ENCODE peak calls at places on chromosomes 7 and 10, in ten cellular contexts. G is PC-3; S is mucosa of descending colon; E is heart right ventricle; P is HL-60; A is AG04450; I is CD4-positive, alpha-beta T cell; Z is upper lobe of right lung; K is kidney; F is progenitor cell of endocrine pancreas. N is an unnamed sample.

GRCh38 chr10:59857049-59857448 is 49.3 kb downstream of the CCDC6 start:
- DNase-seq in G (no peak), S (no peak), E (no peak), P (no peak), A (no peak), I (no peak), Z (no peak), K (no peak), F (no peak), N (no peak)

GRCh38 chr10:32976338-32976737 is 18.3 kb upstream of the ITGB1 start:
- DNase-seq in G (no peak), S (no peak), E (no peak), P (no peak), A (no peak), I (no peak), Z (no peak), K (no peak), F (no peak), N (no peak)

GRCh38 chr7:121741896-121742295 is 131.1 kb upstream of the PTPRZ1 start:
- DNase-seq in G (no peak), S (no peak), E (no peak), P (no peak), A (no peak), I (no peak), Z (no peak), K (no peak), F (no peak), N (peak)

GRCh38 chr7:43735403-43735801 is 6.1 kb upstream of the COA1 start:
- DNase-seq in G (no peak), S (no peak), E (no peak), P (no peak), A (no peak), I (no peak), Z (no peak), K (no peak), F (no peak), N (no peak)

GRCh38 chr7:34073676-34074075 is 168.3 kb downstream of the BMPER start:
- DNase-seq in G (no peak), S (no peak), E (no peak), P (no peak), A (no peak), I (no peak), Z (no peak), K (peak), F (no peak), N (no peak)

GRCh38 chr10:102814873-102815661 is 22.1 kb downstream of the CYP17A1 start:
- DNase-seq in G (no peak), S (peak), E (peak), P (peak), A (no peak), I (no peak), Z (peak), K (peak), F (no peak), N (peak)

GRCh38 chr7:5429253-5429856 is 5.7 kb upstream of the TNRC18 start:
- DNase-seq in G (peak), S (peak), E (peak), P (peak), A (no peak), I (no peak), Z (peak), K (peak), F (peak), N (no peak)

GRCh38 chr10:121442536-121442935 is 155.7 kb downstream of the FGFR2 start:
- DNase-seq in G (no peak), S (no peak), E (no peak), P (no peak), A (no peak), I (no peak), Z (no peak), K (no peak), F (no peak), N (no peak)

GRCh38 chr10:86375204-86375603 is 8.6 kb upstream of the GRID1 start:
- DNase-seq in G (no peak), S (no peak), E (no peak), P (no peak), A (no peak), I (no peak), Z (peak), K (no peak), F (no peak), N (no peak)

GRCh38 chr10:12603766-12604470 is 254.6 kb downstream of the CAMK1D start:
- DNase-seq in G (no peak), S (peak), E (no peak), P (no peak), A (no peak), I (no peak), Z (no peak), K (no peak), F (no peak), N (no peak)

GRCh38 chr7:30771859-30772429 is 727 bp downstream of the MINDY4 start:
- DNase-seq in G (no peak), S (no peak), E (no peak), P (peak), A (no peak), I (no peak), Z (no peak), K (no peak), F (no peak), N (peak)

GRCh38 chr10:52757777-52758176 is 14.8 kb downstream of the MBL2 start:
- DNase-seq in G (no peak), S (no peak), E (no peak), P (no peak), A (no peak), I (no peak), Z (no peak), K (no peak), F (no peak), N (no peak)

DNA sequence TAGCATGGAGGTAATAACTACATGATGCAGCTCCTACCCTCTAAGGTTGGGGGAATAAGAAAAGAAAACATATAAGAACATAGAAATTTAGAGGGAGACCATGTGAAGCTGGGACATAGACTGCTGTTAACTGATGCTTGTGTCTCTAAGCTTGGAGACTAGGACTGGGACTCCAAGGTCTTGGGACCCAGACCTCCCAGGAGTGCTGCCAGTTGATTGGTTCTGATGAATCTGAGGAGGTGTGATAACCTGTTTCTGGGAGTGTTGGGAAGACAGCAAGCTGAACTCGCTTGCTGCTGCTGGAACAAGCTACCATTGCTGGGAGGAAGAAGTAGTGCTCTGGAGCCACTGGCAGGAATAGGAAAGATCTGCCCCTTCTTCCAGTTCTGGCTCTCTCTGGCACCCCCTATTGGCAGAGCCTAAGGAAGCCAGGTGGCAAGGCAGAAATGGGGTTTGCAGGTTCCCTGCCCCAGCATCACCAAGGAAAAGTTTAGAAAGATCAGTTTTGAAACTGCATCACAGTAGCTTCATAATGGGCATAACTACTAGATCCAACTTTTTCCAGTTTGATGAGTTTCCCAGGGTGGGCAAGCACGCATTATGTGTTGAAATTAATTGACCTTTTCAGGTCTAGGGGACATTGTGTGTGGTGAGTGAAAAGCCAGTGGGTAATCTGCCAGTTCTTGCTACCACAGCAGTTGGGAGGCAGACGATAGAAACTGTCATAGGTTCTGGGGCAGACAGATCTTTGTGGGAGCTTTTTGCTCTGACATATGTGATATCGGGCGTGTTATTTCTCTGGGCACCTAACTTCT is 140.7 kb downstream of the SND1 start:
- DNase-seq in G (peak), S (peak), E (no peak), P (peak), A (no peak), I (no peak), Z (no peak), K (no peak), F (peak), N (peak)
- TF ChIP-seq CTCF in G (peak), S (peak), E (peak), P (peak), A (peak), I (no peak), Z (peak), K (peak), F (peak), N (peak)

DNA sequence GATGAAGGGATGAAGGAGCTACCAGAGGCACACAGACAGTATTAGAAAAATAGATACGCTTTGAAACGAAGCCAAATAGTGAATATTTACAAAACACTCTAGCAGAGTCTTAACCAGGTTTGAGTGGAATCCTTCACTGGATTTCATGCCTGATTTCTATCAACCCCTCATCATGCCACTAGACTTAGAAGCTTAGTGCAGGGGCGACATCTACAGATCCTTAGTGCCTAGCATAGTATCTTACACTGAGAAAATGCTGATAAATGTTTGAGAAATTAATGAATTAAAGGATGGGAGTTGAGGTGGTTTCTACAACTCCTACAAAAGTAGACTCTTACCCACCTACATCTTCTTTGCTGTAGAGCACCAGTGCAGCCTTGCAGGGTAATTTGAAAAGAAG is 54.7 kb upstream of the CCNJ start:
- DNase-seq in G (peak), S (no peak), E (no peak), P (no peak), A (no peak), I (no peak), Z (no peak), K (no peak), F (no peak), N (no peak)
- TF ChIP-seq CTCF in G (peak), S (no peak), E (no peak), P (no peak), A (no peak), I (no peak), Z (no peak), K (no peak), F (no peak), N (no peak)

GRCh38 chr10:9075420-9075819 is 1020.9 kb downstream of the GATA3 start:
- DNase-seq in G (peak), S (no peak), E (no peak), P (no peak), A (no peak), I (no peak), Z (no peak), K (no peak), F (no peak), N (no peak)
- TF ChIP-seq CTCF in G (no peak), S (no peak), E (no peak), P (no peak), A (no peak), I (no peak), Z (no peak), K (no peak), F (no peak), N (peak)

GRCh38 chr7:69067397-69067796 is 530.9 kb upstream of the AUTS2 start:
- DNase-seq in G (no peak), S (no peak), E (no peak), P (no peak), A (no peak), I (no peak), Z (peak), K (no peak), F (no peak), N (no peak)
- TF ChIP-seq CTCF in G (no peak), S (no peak), E (no peak), P (no peak), A (no peak), I (no peak), Z (peak), K (peak), F (peak), N (no peak)

GRCh38 chr10:20694296-20694695 is 202.8 kb downstream of the NEBL start:
- DNase-seq in G (no peak), S (no peak), E (no peak), P (no peak), A (no peak), I (no peak), Z (no peak), K (no peak), F (no peak), N (no peak)

DNA sequence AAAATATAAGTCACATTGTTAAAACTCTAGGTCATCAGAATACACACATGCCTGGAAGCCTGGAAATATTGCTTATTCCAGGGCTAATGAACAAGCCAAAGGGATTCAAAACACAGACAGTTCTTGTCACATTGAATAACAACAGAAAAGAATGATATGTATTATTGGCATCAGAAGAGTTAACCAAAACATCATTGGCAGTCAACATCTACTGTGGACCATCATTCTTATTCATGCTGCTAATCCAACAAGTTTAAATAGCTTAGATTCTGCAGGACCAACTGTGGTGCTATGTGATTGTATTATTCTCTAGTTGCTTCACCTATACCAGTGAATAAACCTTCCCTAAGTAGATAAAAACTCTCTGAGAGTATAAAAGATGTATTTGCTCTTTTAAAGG is 198.3 kb downstream of the NEBL start:
- DNase-seq in G (no peak), S (no peak), E (no peak), P (no peak), A (no peak), I (no peak), Z (no peak), K (no peak), F (no peak), N (no peak)
- TF ChIP-seq CTCF in G (no peak), S (no peak), E (no peak), P (no peak), A (no peak), I (no peak), Z (no peak), K (no peak), F (no peak), N (no peak)

GRCh38 chr10:114279886-114280644 is 41.0 kb downstream of the VWA2 start:
- DNase-seq in G (peak), S (no peak), E (no peak), P (no peak), A (no peak), I (no peak), Z (peak), K (peak), F (no peak), N (no peak)
- TF ChIP-seq CTCF in G (no peak), S (no peak), E (no peak), P (no peak), A (no peak), I (no peak), Z (no peak), K (no peak), F (no peak), N (no peak)

DNA sequence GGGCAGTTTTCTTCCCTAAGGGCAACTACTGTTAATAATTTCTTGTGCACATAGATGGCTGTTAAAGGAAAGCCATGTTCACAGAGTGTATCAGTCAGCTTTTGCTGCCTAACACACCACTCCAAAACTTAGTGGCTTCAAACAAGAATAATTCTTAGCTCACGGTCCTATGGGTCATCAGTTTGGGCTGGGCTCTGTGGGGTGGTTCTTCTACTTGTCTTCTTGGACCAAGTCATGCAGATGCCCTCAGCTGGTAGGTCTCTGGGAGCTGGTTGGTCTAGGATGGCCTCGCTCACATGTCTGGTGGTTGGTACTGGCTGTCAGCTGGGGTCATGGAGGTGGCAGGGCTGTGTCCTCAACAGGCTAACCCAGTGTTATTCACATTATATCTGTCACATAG is 39.6 kb downstream of the TBATA start:
- DNase-seq in G (no peak), S (no peak), E (no peak), P (no peak), A (no peak), I (no peak), Z (no peak), K (no peak), F (no peak), N (no peak)
- TF ChIP-seq CTCF in G (no peak), S (no peak), E (no peak), P (no peak), A (no peak), I (no peak), Z (no peak), K (no peak), F (no peak), N (no peak)

GRCh38 chr7:150986099-150986512 is 4.7 kb upstream of the NOS3 start:
- DNase-seq in G (peak), S (peak), E (peak), P (peak), A (no peak), I (peak), Z (no peak), K (no peak), F (peak), N (peak)
- TF ChIP-seq CTCF in G (peak), S (peak), E (peak), P (peak), A (peak), I (peak), Z (peak), K (peak), F (peak), N (peak)

GRCh38 chr7:145848691-145849090 is 267.9 kb upstream of the CNTNAP2 start:
- DNase-seq in G (peak), S (no peak), E (no peak), P (no peak), A (no peak), I (no peak), Z (no peak), K (no peak), F (peak), N (peak)
- TF ChIP-seq CTCF in G (peak), S (no peak), E (no peak), P (no peak), A (no peak), I (no peak), Z (peak), K (no peak), F (peak), N (peak)

GRCh38 chr7:46630031-46630430 is 709.0 kb upstream of the IGFBP3 start:
- DNase-seq in G (no peak), S (no peak), E (no peak), P (no peak), A (peak), I (no peak), Z (no peak), K (no peak), F (no peak), N (no peak)
- TF ChIP-seq CTCF in G (no peak), S (no peak), E (no peak), P (no peak), A (no peak), I (no peak), Z (no peak), K (no peak), F (no peak), N (no peak)